ENCODE peak calls at places on chromosomes 2 and 18, in seven cellular contexts. O, I, Q, H, N, W and M are unnamed samples.

GRCh38 chr2:88123975-88124917 is 3.6 kb downstream of the FABP1 start:
- DNase-seq in O (no peak), I (no peak), Q (no peak), H (no peak), N (no peak), W (no peak), M (no peak)

GRCh38 chr2:584863-585823 is 92.1 kb downstream of the TMEM18 start:
- DNase-seq in O (no peak), I (no peak), Q (no peak), H (peak; percentile 9), N (no peak), W (no peak), M (peak; percentile 42)

GRCh38 chr2:108239786-108240185 is at the start of gene SULT1C3:
- DNase-seq in O (no peak), I (no peak), Q (no peak), H (no peak), N (no peak), W (no peak), M (no peak)

GRCh38 chr2:211408485-211408884 is 852.1 kb downstream of the CPS1 start:
- DNase-seq in O (no peak), I (no peak), Q (no peak), H (no peak), N (no peak), W (no peak), M (no peak)

GRCh38 chr2:33272001-33272400 is 204.4 kb upstream of the RASGRP3 start:
- DNase-seq in O (no peak), I (no peak), Q (no peak), H (no peak), N (no peak), W (no peak), M (no peak)

GRCh38 chr2:177812713-177813396 is 259.7 kb downstream of the PDE11A start:
- DNase-seq in O (no peak), I (no peak), Q (no peak), H (peak; percentile 7), N (no peak), W (no peak), M (no peak)

GRCh38 chr2:17228461-17228860 is 289.8 kb downstream of the RAD51AP2 start:
- DNase-seq in O (no peak), I (no peak), Q (no peak), H (no peak), N (no peak), W (no peak), M (no peak)

GRCh38 chr2:237195396-237196119 is 109.9 kb downstream of the COPS8 start:
- DNase-seq in O (no peak), I (no peak), Q (no peak), H (no peak), N (no peak), W (no peak), M (no peak)

GRCh38 chr2:64839844-64840243 is 149.4 kb upstream of the SLC1A4 start:
- DNase-seq in O (no peak), I (no peak), Q (no peak), H (no peak), N (no peak), W (no peak), M (no peak)

GRCh38 chr2:45168731-45169338 is 159.6 kb upstream of the SIX2 start:
- DNase-seq in O (peak; percentile 24), I (no peak), Q (no peak), H (peak; percentile 55), N (peak; percentile 11), W (no peak), M (no peak)

GRCh38 chr18:11533513-11533890 is 75.9 kb upstream of the SLC35G4 start:
- DNase-seq in O (no peak), I (no peak), Q (no peak), H (no peak), N (no peak), W (no peak), M (no peak)

GRCh38 chr2:101103846-101104245 is 47.3 kb downstream of the TBC1D8 start:
- DNase-seq in O (no peak), I (no peak), Q (no peak), H (no peak), N (no peak), W (no peak), M (no peak)

GRCh38 chr2:173159794-173160463 is 84.3 kb downstream of the MAP3K20 start:
- DNase-seq in O (peak; percentile 90), I (peak; percentile 83), Q (peak; percentile 95), H (peak; percentile 35), N (peak; percentile 65), W (peak; percentile 57), M (peak; percentile 92)

GRCh38 chr2:173161040-173161439 is 85.4 kb downstream of the MAP3K20 start:
- DNase-seq in O (no peak), I (no peak), Q (no peak), H (no peak), N (no peak), W (no peak), M (no peak)

GRCh38 chr2:173161516-173161915 is 85.9 kb downstream of the MAP3K20 start:
- DNase-seq in O (no peak), I (no peak), Q (no peak), H (no peak), N (no peak), W (no peak), M (no peak)

GRCh38 chr2:173160618-173161017 is 85.0 kb downstream of the MAP3K20 start:
- DNase-seq in O (no peak), I (no peak), Q (no peak), H (no peak), N (no peak), W (no peak), M (no peak)

DNA sequence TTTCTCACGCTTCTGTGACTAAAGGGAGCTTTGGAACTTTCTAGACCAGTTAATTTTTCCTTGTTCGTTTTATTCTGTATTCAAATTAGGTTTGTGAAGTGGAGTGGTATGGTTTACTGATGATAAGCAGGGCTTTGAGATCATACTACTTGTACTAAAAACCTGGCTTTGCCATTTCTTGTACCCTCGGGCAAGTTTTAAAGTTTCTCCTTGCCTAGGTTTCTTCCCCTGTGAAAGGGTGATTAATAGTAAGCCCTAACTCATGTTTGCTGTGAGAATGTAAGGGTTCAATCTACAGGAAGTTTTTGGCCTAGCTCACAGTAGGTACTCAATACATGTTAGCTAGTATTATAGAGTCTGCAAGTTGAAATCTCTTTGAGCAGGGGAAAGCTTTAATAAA is 82.2 kb downstream of the MAP3K20 start:
- DNase-seq in O (no peak), I (no peak), Q (no peak), H (no peak), N (no peak), W (no peak), M (no peak)
- H3K4me1 ChIP-seq in O (peaks cover 66% of the 10 kb centered on the region), I (peaks cover 18% of the 10 kb centered on the region), Q (peaks cover 38% of the 10 kb centered on the region), H (no peaks in the 10 kb centered on the region), N (peaks cover 64% of the 10 kb centered on the region), W (no peaks in the 10 kb centered on the region), M (peaks cover 6% of the 10 kb centered on the region)

GRCh38 chr2:48528431-48528830 is 1.5 kb upstream of the STON1 start:
- DNase-seq in O (no peak), I (no peak), Q (no peak), H (no peak), N (no peak), W (no peak), M (no peak)

GRCh38 chr2:48529189-48529588 is 765 bp upstream of the STON1 start:
- DNase-seq in O (no peak), I (no peak), Q (no peak), H (peak; percentile 63), N (no peak), W (no peak), M (no peak)

GRCh38 chr2:48529676-48530032 is 300 bp upstream of the STON1 start:
- DNase-seq in O (no peak), I (no peak), Q (no peak), H (no peak), N (peak; percentile 15), W (no peak), M (no peak)

GRCh38 chr2:48525269-48525943 is 4.5 kb upstream of the STON1 start:
- DNase-seq in O (no peak), I (no peak), Q (no peak), H (no peak), N (peak; percentile 35), W (no peak), M (no peak)

GRCh38 chr2:48527211-48527880 is 2.6 kb upstream of the STON1 start:
- DNase-seq in O (no peak), I (no peak), Q (no peak), H (no peak), N (no peak), W (no peak), M (no peak)
- H3K27ac ChIP-seq in O (no peak overlapping the region), I (no peak overlapping the region), Q (no peak overlapping the region), H (no peak overlapping the region), N (peak overlapping the region; percentile 19), W (peak overlapping the region; percentile 36), M (no peak overlapping the region)

GRCh38 chr2:1997409-1997808 is 253.1 kb upstream of the PXDN start:
- DNase-seq in O (no peak), I (no peak), Q (no peak), H (no peak), N (no peak), W (no peak), M (no peak)
- H3K4me1 ChIP-seq in O (no peaks in the 10 kb centered on the region), I (no peaks in the 10 kb centered on the region), Q (no peaks in the 10 kb centered on the region), H (no peaks in the 10 kb centered on the region), N (no peaks in the 10 kb centered on the region), W (no peaks in the 10 kb centered on the region), M (no peaks in the 10 kb centered on the region)

GRCh38 chr2:120878970-120879369 is 143.3 kb downstream of the GLI2 start:
- DNase-seq in O (no peak), I (no peak), Q (peak; percentile 18), H (no peak), N (no peak), W (no peak), M (peak; percentile 30)

GRCh38 chr2:120881981-120882788 is 146.5 kb downstream of the GLI2 start:
- DNase-seq in O (peak; percentile 51), I (peak; percentile 40), Q (peak; percentile 40), H (no peak), N (peak; percentile 51), W (no peak), M (peak; percentile 60)

GRCh38 chr2:120880381-120880780 is 144.7 kb downstream of the GLI2 start:
- DNase-seq in O (no peak), I (no peak), Q (peak; percentile 0), H (no peak), N (no peak), W (no peak), M (peak; percentile 27)

GRCh38 chr2:120877409-120877808 is 141.7 kb downstream of the GLI2 start:
- DNase-seq in O (no peak), I (no peak), Q (no peak), H (no peak), N (no peak), W (no peak), M (peak; percentile 4)

DNA sequence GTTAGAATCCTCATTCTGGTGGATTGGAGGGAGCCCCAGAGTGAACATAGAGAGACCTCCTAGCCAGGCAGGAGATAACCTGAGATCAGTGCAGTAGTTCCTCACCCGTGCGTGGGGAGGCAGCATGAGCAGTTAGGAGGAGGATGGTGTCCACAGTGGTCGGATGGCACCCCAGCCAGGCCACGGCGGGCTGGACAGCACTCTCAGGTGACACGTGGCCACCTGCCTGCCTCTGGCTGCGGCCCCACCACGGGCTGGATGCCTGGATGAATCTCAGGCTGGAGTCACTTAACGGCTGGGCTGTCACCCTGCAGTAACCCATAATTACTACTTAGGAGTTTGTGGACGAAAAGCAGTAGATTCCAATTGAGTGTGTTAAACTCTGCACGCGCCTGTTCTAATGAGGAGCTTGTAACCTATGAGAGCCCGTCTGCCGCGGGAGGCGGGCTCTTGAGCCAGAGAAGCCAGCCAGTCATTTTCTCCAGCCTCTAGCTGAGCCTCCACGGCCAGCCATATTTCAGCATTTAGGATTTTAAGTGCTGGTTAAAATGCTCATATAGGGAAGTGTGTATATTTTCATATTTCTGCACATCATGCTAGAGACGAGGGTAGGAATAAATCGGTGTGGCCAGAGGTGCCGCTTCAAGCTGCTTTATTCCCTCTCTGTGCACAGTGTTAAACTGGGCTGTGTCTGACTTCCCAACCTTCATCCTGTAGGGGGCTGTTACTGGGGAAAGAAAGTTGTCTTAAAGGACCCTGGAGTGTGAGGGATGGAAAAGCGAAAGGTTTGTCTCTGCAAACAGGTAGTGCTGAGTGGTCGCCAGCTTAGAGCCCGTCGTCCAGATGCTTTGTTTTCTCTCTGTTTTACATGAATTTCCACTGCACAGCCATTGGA is 144.0 kb downstream of the GLI2 start:
- DNase-seq in O (no peak), I (no peak), Q (peak; percentile 13), H (peak; percentile 56), N (no peak), W (no peak), M (peak; percentile 21)
- H3K27ac ChIP-seq in O (peak overlapping the region; percentile 31), I (no peak overlapping the region), Q (no peak overlapping the region), H (no peak overlapping the region), N (no peak overlapping the region), W (no peak overlapping the region), M (no peak overlapping the region)